ENCODE peak calls at places on chromosomes 13 and 19, in eight cellular contexts. Q is right lobe of liver, N is IMR-90, Z is neuronal stem cell, I is tibial nerve, K is tibial artery, F is neural progenitor cell, R is Peyer's patch. O is an unnamed sample.

GRCh38 chr13:40585911-40586471 is 80.5 kb downstream of the FOXO1 start:
- DNase-seq in Q (no peak), N (no peak), Z (no peak), I (no peak), K (no peak), F (no peak), R (no peak), O (no peak)

GRCh38 chr13:110250258-110250891 is 56.6 kb downstream of the COL4A1 start:
- DNase-seq in Q (no peak), N (peak; percentile 77), Z (no peak), I (peak; percentile 54), K (peak; percentile 96), F (no peak), R (no peak), O (no peak)

GRCh38 chr19:56839665-56840451 is 668 bp downstream of the PEG3 start:
- DNase-seq in Q (peak; percentile 97), N (no peak), Z (peak; percentile 92), I (peak; percentile 86), K (peak; percentile 98), F (no peak), R (peak; percentile 82), O (no peak)

GRCh38 chr19:39398297-39398864 is 7.2 kb downstream of the MED29 start:
- DNase-seq in Q (peak; percentile 88), N (peak; percentile 84), Z (no peak), I (peak; percentile 72), K (peak; percentile 90), F (no peak), R (peak; percentile 91), O (no peak)

GRCh38 chr19:35294859-35295258 is 2.9 kb downstream of the MAG start:
- DNase-seq in Q (no peak), N (no peak), Z (no peak), I (no peak), K (no peak), F (no peak), R (no peak), O (no peak)

GRCh38 chr13:70613295-70613694 is 505.0 kb upstream of the KLHL1 start:
- DNase-seq in Q (no peak), N (no peak), Z (no peak), I (no peak), K (no peak), F (no peak), R (no peak), O (no peak)

GRCh38 chr19:52237197-52237596 is 32.2 kb upstream of the ZNF766 start:
- DNase-seq in Q (no peak), N (peak; percentile 4), Z (no peak), I (no peak), K (no peak), F (no peak), R (no peak), O (no peak)

GRCh38 chr19:39740395-39740794 is 2.6 kb upstream of the CLC start:
- DNase-seq in Q (no peak), N (no peak), Z (no peak), I (no peak), K (no peak), F (no peak), R (no peak), O (no peak)

GRCh38 chr13:105634059-105634458 is 901.4 kb downstream of the EFNB2 start:
- DNase-seq in Q (no peak), N (no peak), Z (no peak), I (no peak), K (no peak), F (no peak), R (no peak), O (no peak)

GRCh38 chr19:9793051-9793591 is 24.6 kb upstream of the ZNF846 start:
- DNase-seq in Q (no peak), N (peak; percentile 32), Z (no peak), I (peak; percentile 43), K (no peak), F (no peak), R (peak; percentile 77), O (no peak)

GRCh38 chr19:13010038-13010991 is 15.0 kb downstream of the NFIX start:
- DNase-seq in Q (no peak), N (no peak), Z (no peak), I (peak; percentile 53), K (peak; percentile 96), F (no peak), R (no peak), O (no peak)

DNA sequence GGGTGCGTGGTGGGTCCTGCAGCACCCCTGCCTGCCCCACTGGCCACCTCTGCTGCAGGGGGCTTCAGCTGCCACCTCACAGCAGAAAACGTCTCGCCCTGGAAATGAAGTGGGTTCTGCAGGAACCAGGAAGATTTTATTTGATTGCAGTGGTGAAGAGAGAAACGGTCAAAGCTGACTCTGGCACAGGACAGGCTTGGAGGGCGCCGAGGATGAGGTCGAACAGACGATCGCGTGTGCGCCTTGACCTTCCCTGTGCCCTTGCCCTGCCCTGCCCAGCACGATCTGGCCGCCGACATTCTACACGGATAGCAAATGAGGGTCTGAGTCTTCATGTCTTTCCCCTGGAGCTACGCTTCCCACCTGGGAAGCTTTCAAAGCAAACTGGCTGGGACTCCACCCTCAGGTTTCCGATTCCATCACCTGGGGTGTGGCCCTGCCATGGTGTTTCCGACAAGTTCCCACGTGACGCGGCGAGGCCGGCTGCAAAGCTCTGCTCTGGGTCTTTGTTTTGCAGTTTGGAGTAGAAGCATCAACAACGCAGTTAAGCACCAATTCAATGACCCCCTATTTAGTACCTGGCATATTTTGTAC is 50.3 kb upstream of the TUBGCP3 start:
- DNase-seq in Q (no peak), N (no peak), Z (no peak), I (no peak), K (no peak), F (no peak), R (no peak), O (peak; percentile 4)
- H3K27me3 ChIP-seq in Q (no peaks in the 10 kb centered on the region), N (peaks cover 56% of the 10 kb centered on the region), Z (no peaks in the 10 kb centered on the region), I (peaks cover 51% of the 10 kb centered on the region), K (no peaks in the 10 kb centered on the region), F (peaks cover 46% of the 10 kb centered on the region), R (no peaks in the 10 kb centered on the region), O (no peaks in the 10 kb centered on the region)

GRCh38 chr19:41863209-41863931 is 3.3 kb downstream of the RPS19 start:
- DNase-seq in Q (no peak), N (no peak), Z (no peak), I (no peak), K (no peak), F (no peak), R (no peak), O (no peak)

GRCh38 chr19:41861098-41861768 is 1.2 kb downstream of the RPS19 start:
- DNase-seq in Q (no peak), N (no peak), Z (no peak), I (no peak), K (no peak), F (no peak), R (no peak), O (no peak)

GRCh38 chr19:41864374-41864773 is 4.3 kb downstream of the RPS19 start:
- DNase-seq in Q (no peak), N (no peak), Z (no peak), I (no peak), K (no peak), F (no peak), R (no peak), O (no peak)

GRCh38 chr19:41861846-41862245 is 1.8 kb downstream of the RPS19 start:
- DNase-seq in Q (no peak), N (no peak), Z (no peak), I (no peak), K (no peak), F (no peak), R (no peak), O (no peak)

DNA sequence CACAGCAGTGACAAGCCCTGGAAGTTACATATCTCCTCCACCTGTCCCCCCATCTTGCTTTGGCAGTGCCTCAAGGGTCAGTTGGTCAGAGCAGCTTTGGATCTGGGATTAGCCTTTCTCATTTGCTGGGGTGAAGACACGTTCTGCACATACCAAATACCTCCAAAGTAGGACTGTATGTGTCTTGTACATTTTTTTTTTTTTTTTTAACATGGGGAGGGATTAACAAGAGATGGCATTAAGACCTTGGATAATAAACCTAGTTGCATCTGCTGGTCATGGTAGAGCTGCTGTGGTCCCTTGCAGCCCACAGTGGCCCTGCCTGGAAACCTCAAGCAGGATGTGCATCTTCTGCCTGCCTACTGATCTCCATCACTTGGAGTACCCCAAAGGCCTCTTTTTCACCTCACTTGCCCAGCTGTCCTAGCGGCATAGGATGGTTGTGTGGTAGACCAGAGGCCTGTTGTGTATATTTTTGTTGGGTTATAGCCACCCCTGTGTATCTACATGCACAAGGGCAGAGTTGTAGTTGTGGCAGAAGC is 2.5 kb downstream of the RPS19 start:
- DNase-seq in Q (no peak), N (no peak), Z (no peak), I (no peak), K (no peak), F (no peak), R (no peak), O (no peak)
- H3K4me3 ChIP-seq in Q (no peak overlapping the region), N (no peak overlapping the region), Z (no peak overlapping the region), I (no peak overlapping the region), K (no peak overlapping the region), F (peak overlapping the region; percentile 67), R (no peak overlapping the region), O (no peak overlapping the region)

GRCh38 chr13:94707400-94708021 is 4.8 kb downstream of the SOX21 start:
- DNase-seq in Q (no peak), N (no peak), Z (no peak), I (no peak), K (no peak), F (peak; percentile 88), R (no peak), O (no peak)
- H3K27me3 ChIP-seq in Q (peaks cover 79% of the 10 kb centered on the region), N (peaks cover 93% of the 10 kb centered on the region), Z (peaks cover 18% of the 10 kb centered on the region), I (peaks cover 97% of the 10 kb centered on the region), K (peaks cover 5% of the 10 kb centered on the region), F (peaks cover 22% of the 10 kb centered on the region), R (peaks cover 82% of the 10 kb centered on the region), O (peaks cover 4% of the 10 kb centered on the region)

DNA sequence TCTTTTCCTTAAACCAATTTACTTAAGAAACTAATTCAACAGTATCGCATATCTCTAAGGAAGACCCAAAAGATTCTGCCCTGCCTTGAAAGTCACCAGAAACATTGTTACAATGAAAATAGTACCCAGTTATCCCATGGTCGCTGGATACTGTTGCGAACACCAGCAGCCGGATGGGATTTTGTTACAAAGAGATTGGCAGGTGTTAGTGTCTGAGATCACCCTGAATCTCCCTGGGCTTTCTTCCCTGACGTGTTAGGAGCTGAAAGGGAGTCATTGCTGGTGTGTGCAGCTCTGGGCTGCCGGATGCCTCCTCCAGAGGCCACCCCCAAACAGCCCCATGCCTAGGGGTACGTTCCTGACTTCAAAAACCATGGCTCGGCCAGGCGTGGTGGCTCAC is 38.2 kb downstream of the PTPRS start:
- DNase-seq in Q (no peak), N (no peak), Z (no peak), I (no peak), K (no peak), F (no peak), R (no peak), O (no peak)
- H3K4me3 ChIP-seq in Q (no peak overlapping the region), N (no peak overlapping the region), Z (no peak overlapping the region), I (no peak overlapping the region), K (no peak overlapping the region), F (no peak overlapping the region), R (no peak overlapping the region), O (no peak overlapping the region)

DNA sequence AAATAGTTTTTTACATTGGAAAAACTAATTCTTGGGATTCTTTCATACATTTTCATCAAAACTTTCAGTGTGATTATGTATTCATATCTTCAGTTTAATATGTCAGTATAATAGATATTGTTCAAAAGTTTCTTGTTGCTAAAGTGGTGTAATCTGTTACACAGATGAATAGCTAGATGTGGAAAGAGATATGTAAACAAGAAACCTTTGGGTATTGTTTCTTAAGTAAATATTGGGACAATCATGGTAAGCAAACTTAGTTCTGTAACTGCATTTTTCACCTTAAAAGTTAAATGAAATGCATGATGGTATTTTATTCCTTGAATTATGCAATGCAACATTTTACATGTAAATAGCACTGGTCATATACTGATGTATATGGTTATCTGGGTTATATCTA is 12.2 kb downstream of the ABHD13 start:
- DNase-seq in Q (no peak), N (no peak), Z (no peak), I (no peak), K (no peak), F (no peak), R (no peak), O (no peak)
- H3K27me3 ChIP-seq in Q (no peaks in the 10 kb centered on the region), N (no peaks in the 10 kb centered on the region), Z (no peaks in the 10 kb centered on the region), I (no peaks in the 10 kb centered on the region), K (no peaks in the 10 kb centered on the region), F (no peaks in the 10 kb centered on the region), R (no peaks in the 10 kb centered on the region), O (no peaks in the 10 kb centered on the region)